ENCODE peak calls at places on chromosome X, in six cellular contexts. L is fibroblast of lung, M is IMR-90, N is H1, P is neuronal stem cell, D is SK-N-SH. S is an unnamed sample. For H3K4me1, the result is how much of the 10 kb centered on the place peaks cover.

GRCh38 chrX:25015486-25016360 is at the start of gene ARX:
- DNase-seq in P (peak), D (peak), L (peak), N (no peak), M (peak), S (no peak)

GRCh38 chrX:53055244-53055849 is 6.8 kb downstream of the GPR173 start:
- DNase-seq in D (no peak), P (no peak), N (no peak), M (no peak), L (no peak), S (no peak)

GRCh38 chrX:23012636-23013035 is 12.9 kb downstream of the DDX53 start:
- DNase-seq in N (no peak), P (no peak), M (no peak), D (no peak), L (no peak), S (peak)

GRCh38 chrX:31213941-31214340 is 142.1 kb upstream of the FTHL17 start:
- DNase-seq in D (peak), N (no peak), M (peak), P (no peak), L (peak), S (peak)

GRCh38 chrX:149151805-149152757 is 353.0 kb downstream of the IDS start:
- DNase-seq in P (no peak), M (no peak), L (peak), D (no peak), N (no peak), S (no peak)

GRCh38 chrX:110003167-110004156 is 548 bp downstream of the TMEM164 start:
- DNase-seq in N (no peak), P (no peak), L (peak), M (no peak), D (peak), S (peak)

GRCh38 chrX:96771500-96771899 is 86.9 kb downstream of the DIAPH2 start:
- DNase-seq in D (no peak), M (no peak), L (no peak), P (no peak), N (no peak), S (no peak)

GRCh38 chrX:140038842-140039241 is 73.5 kb upstream of the CXorf66 start:
- DNase-seq in N (no peak), D (no peak), M (no peak), L (no peak), P (no peak), S (no peak)

GRCh38 chrX:71679575-71680207 is 12.3 kb downstream of the LOC101059915 start:
- DNase-seq in N (no peak), D (no peak), M (no peak), P (no peak), L (no peak), S (no peak)

GRCh38 chrX:136711147-136711546 is 63.2 kb downstream of the CD40LG start:
- DNase-seq in P (no peak), N (no peak), D (peak), L (peak), M (peak), S (peak)

GRCh38 chrX:72683631-72684030 is 30.5 kb downstream of the PHKA1 start:
- DNase-seq in N (no peak), L (no peak), M (no peak), P (no peak), D (no peak), S (no peak)

GRCh38 chrX:70422886-70423336 is at the start of gene GDPD2:
- DNase-seq in M (no peak), P (peak), D (peak), L (peak), N (peak), S (no peak)

GRCh38 chrX:14030248-14030592 is 528 bp upstream of the GEMIN8 start:
- DNase-seq in M (peak), L (peak), N (no peak), P (no peak), D (no peak), S (peak)

GRCh38 chrX:45445745-45446412 is 245.2 kb upstream of the DIPK2B start:
- DNase-seq in M (peak), D (no peak), N (no peak), P (no peak), L (peak), S (peak)

GRCh38 chrX:153381684-153382532 is 19.2 kb downstream of the PNMA6E start:
- DNase-seq in L (peak), P (peak), M (peak), D (peak), N (no peak), S (peak)

GRCh38 chrX:131792789-131793462 is 230.2 kb upstream of the STK26 start:
- DNase-seq in D (peak), P (no peak), M (peak), L (no peak), N (no peak), S (peak)

GRCh38 chrX:66633541-66633940 is 5.3 kb downstream of the EDA2R start:
- DNase-seq in D (no peak), P (no peak), N (no peak), L (peak), M (peak), S (peak)

GRCh38 chrX:131783555-131784338 is 239.4 kb upstream of the STK26 start:
- DNase-seq in L (no peak), M (peak), D (no peak), N (no peak), P (no peak), S (peak)

GRCh38 chrX:43121637-43122036 is 343.7 kb upstream of the PPP1R2C start:
- DNase-seq in L (peak), P (no peak), D (no peak), N (no peak), M (no peak), S (no peak)

GRCh38 chrX:86171366-86171765 is 23.1 kb downstream of the DACH2 start:
- DNase-seq in P (no peak), D (peak), N (peak), M (peak), L (peak), S (peak)

GRCh38 chrX:71577682-71578081 is 555 bp upstream of the GCNA start:
- DNase-seq in P (no peak), M (no peak), L (peak), D (peak), N (no peak), S (no peak)

GRCh38 chrX:108312938-108313337 is 125.3 kb downstream of the COL4A6 start:
- DNase-seq in D (no peak), N (no peak), M (peak), P (no peak), L (peak), S (peak)

GRCh38 chrX:685120-686032 is 54.8 kb downstream of the SHOX start:
- DNase-seq in L (no peak), P (no peak), M (no peak), D (no peak), N (no peak), S (no peak)

GRCh38 chrX:32116047-32116446 is 1044.2 kb upstream of the FTHL17 start:
- DNase-seq in D (no peak), N (peak), L (no peak), P (no peak), M (no peak), S (no peak)

GRCh38 chrX:57640674-57641016 is 39.4 kb downstream of the NLRP2B start:
- DNase-seq in P (no peak), D (no peak), M (no peak), N (no peak), L (no peak), S (no peak)

GRCh38 chrX:70301716-70302115 is 11.8 kb downstream of the KIF4A start:
- DNase-seq in L (peak), P (no peak), M (peak), N (no peak), D (no peak), S (no peak)

GRCh38 chrX:51568586-51568985 is 50.1 kb downstream of the CENPVL3 start:
- DNase-seq in D (no peak), P (no peak), N (no peak), L (peak), M (peak), S (peak)

GRCh38 chrX:39904816-39905474 is 192.8 kb downstream of the BCOR start:
- DNase-seq in M (no peak), P (no peak), D (no peak), N (no peak), L (no peak), S (no peak)
- H3K4me1 ChIP-seq in M (under half), P (under half), D (under half), N (under half), L (under half), S (under half)

DNA sequence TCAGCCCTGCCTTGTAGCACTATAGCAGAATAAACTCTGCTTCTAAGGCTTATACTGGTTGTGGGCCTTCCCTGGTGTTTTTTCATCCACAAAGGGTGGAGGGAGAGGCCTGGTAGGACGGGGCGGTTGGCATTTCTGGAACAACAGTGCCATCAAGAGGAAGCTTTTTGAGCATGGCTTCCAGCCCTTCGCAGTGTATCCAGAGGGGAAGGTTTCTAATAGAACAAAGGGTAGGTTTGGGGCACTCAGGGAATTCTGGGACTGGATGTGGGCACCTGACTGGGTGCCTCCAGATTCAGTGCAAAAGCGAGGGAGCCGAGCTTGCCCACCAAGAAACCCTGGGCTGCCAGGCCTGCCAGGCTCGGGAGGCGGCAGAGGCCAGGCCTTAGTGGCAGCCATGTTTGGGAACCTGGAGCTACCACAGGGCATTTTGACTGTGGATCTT is 229.6 kb upstream of the AGTR2 start:
- DNase-seq in D (peak), M (peak), N (peak), P (peak), L (peak), S (peak)
- H3K9ac ChIP-seq in D (no peak), M (no peak), N (no peak), P (no peak), L (no peak), S (no peak)

DNA sequence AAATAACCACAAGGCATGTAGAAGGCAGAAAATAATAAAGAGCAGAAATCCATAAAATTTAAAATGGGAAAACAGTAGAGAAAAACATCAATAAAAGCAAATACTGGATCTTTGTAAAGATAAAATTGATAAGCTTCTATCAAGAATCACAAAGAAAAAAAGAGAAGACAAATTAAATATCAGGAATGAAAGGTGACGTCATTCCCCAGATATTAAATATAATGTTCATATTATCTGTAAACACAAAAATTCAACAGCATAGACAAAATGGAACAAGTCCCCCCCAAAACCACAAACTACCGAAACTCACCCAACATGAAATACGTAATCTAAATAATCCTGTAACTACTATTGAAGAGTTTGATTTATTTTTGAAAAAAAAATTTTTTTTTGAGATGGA is 30.5 kb upstream of the FAM120C start:
- DNase-seq in D (no peak), M (no peak), L (no peak), N (no peak), P (no peak), S (no peak)
- H3K4me1 ChIP-seq in D (under half), M (under half), L (under half), N (under half), P (under half), S (under half)

GRCh38 chrX:154749856-154750255 is 1.0 kb downstream of the GAB3 start:
- DNase-seq in P (no peak), N (no peak), M (no peak), D (no peak), L (no peak), S (no peak)
- H3K9ac ChIP-seq in P (no peak), N (no peak), M (peak), D (no peak), L (no peak), S (peak)

GRCh38 chrX:9537781-9538180 is 72.9 kb downstream of the TBL1X start:
- DNase-seq in M (no peak), D (no peak), L (no peak), N (no peak), P (no peak), S (no peak)
- H3K4me1 ChIP-seq in M (under half), D (under half), L (under half), N (under half), P (under half), S (under half)

GRCh38 chrX:118756111-118756510 is 28.7 kb downstream of the IL13RA1 start:
- DNase-seq in M (no peak), P (no peak), L (no peak), D (no peak), N (no peak), S (no peak)

GRCh38 chrX:118755633-118756032 is 28.2 kb downstream of the IL13RA1 start:
- DNase-seq in D (no peak), P (no peak), N (no peak), L (no peak), M (no peak), S (no peak)

DNA sequence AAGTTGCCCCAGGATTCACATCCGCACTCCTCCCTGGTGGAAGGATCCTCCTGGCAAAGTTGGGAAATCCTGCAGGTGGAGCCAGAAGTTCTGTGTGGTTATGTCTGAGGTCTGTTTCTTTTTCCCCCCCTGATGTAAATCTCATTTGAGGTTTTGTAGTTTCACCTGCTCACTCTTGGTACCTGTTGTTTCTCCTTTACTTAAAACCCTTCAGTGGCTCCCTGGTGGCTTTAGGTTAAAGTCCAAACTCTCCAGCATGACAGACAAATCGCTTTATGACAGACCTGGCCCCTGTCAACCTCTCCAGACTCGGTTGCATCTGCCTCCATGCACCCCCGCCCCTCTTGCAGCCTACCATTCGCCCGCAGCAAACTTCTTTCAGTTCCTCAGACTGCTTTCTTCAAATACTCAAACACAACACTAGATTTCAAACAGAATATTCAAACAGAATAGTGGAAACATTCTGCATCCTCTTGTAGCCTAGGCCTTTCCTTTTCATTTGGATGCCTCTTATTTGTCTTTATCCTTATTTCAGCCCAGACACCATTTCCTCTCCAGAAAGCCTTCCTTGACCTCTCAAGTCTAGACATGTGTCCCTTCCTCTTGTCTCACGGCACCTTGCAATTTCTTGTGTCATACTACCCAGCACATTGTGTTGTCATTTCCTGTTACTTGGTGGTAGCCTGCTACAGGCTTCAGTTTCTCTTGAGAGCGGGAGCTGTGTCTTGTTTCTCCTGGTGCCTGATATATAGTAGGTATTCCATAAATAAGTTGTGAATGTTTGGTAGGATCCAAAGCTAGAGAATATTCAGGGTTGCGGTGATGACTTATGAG is 24.8 kb downstream of the IL13RA1 start:
- DNase-seq in L (no peak), P (no peak), D (no peak), N (no peak), M (no peak), S (no peak)
- H3K9ac ChIP-seq in L (no peak), P (no peak), D (no peak), N (no peak), M (no peak), S (no peak)

DNA sequence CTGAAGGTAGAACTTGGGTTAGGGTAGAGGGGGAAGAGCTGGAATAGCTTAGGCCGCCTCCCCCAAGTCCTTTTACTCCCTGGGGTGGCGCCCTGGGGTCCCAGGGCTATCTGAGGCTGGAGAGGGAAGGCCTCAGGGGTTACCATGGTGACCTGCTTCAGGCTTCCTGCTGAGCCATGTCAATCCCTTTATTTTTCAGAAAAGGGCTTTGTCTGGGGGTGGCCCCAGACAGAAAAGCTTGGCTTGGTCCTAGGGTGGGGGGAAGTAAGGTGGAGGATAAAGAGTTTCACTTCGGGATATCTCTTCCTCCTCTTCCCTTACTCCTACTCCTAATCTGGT is 6.3 kb downstream of the EFNB1 start:
- DNase-seq in L (no peak), M (no peak), D (no peak), N (no peak), P (no peak), S (no peak)
- H3K4me1 ChIP-seq in L (under half), M (under half), D (under half), N (under half), P (under half), S (under half)

GRCh38 chrX:127726227-127726626 is 326.0 kb downstream of the ACTRT1 start:
- DNase-seq in L (no peak), D (no peak), M (no peak), P (no peak), N (no peak), S (no peak)
- H3K9ac ChIP-seq in L (no peak), D (no peak), M (no peak), P (no peak), N (no peak), S (no peak)

GRCh38 chrX:134569306-134569705 is 89.0 kb downstream of the PLAC1 start:
- DNase-seq in P (no peak), D (no peak), N (no peak), M (no peak), L (no peak), S (no peak)
- H3K4me1 ChIP-seq in P (under half), D (under half), N (under half), M (under half), L (under half), S (under half)